ENCODE peak calls at places on chromosomes 16 and 17, in four cellular contexts. S is SK-N-SH, X is cardiac muscle cell, Q is AG10803. Y is an unnamed sample.

GRCh38 chr17:30332057-30332542 is 1.8 kb downstream of the TMIGD1 start:
- DNase-seq in S (no peak), X (no peak), Q (peak), Y (peak)

GRCh38 chr16:14351647-14352046 is 278.4 kb downstream of the PARN start:
- DNase-seq in S (no peak), X (no peak), Q (no peak), Y (no peak)

GRCh38 chr16:12062343-12063003 is 85.9 kb downstream of the SNX29 start:
- DNase-seq in S (no peak), X (no peak), Q (peak), Y (peak)

GRCh38 chr17:32258383-32259121 is 7.1 kb upstream of the RHBDL3 start:
- DNase-seq in S (no peak), X (no peak), Q (no peak), Y (peak)

GRCh38 chr16:86207350-86207749 is 303.0 kb upstream of the FOXF1 start:
- DNase-seq in S (no peak), X (no peak), Q (no peak), Y (no peak)

GRCh38 chr17:40487371-40488020 is 13.9 kb downstream of the TNS4 start:
- DNase-seq in S (no peak), X (no peak), Q (no peak), Y (no peak)

GRCh38 chr17:48541574-48542113 is 3.3 kb downstream of the HOXB2 start:
- DNase-seq in S (peak), X (peak), Q (peak), Y (peak)

GRCh38 chr17:78908426-78908825 is 5.4 kb upstream of the CEP295NL start:
- DNase-seq in S (no peak), X (no peak), Q (no peak), Y (no peak)

GRCh38 chr16:56356276-56357241 is 68.8 kb downstream of the AMFR start:
- DNase-seq in S (peak), X (peak), Q (peak), Y (peak)

DNA sequence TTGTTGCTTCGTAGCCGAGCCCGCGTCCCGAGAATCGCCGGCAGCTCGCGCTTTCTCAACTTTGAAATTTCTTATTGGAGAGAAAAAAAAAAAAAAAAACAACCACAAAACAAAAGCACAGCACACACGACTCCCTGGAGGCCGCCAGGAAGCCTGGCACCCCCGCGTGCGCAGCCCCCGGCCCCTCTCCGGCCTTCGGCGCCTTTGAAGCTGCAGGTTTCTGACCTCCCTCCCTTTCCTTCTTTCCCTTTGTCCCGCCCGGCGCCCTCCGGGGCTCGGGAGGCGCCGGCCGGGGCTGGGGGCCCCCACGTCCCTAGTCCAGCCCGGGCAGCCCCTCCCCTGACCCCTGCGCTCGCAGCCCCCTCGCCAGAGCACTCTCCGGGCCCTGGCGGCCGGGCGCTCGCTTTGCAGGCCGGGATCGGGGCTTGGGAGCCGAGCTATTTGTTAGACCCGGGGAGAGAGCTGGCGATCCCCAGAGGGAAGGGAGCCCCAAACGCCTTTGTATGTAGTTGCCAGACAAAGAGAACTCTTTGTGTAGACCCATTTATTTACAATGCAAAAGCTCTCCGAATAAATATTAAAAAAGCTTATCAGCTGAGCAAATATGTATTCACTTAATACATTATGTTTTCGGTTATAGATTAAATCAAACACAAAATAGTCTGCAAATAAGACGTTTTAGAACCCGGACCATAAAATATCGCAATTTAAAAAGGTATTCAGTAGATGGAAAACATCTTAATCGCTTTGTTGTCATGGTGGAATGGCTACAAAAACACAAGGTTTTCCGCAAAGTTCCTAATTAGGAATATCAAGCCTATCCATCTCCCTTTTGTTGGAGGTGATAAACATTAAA is 2.3 kb downstream of the BAHCC1 start:
- DNase-seq in S (peak), X (peak), Q (peak), Y (peak)
- TF ChIP-seq CTCF in S (peak), X (peak), Q (peak), Y (no peak)

GRCh38 chr16:66510711-66511614 is 39.0 kb downstream of the TK2 start:
- DNase-seq in S (no peak), X (no peak), Q (no peak), Y (no peak)

GRCh38 chr16:66512589-66513404 is 37.1 kb downstream of the TK2 start:
- DNase-seq in S (no peak), X (no peak), Q (peak), Y (peak)

GRCh38 chr16:66509576-66509975 is 40.3 kb downstream of the TK2 start:
- DNase-seq in S (no peak), X (no peak), Q (no peak), Y (no peak)

GRCh38 chr16:66510298-66510697 is 39.6 kb downstream of the TK2 start:
- DNase-seq in S (no peak), X (no peak), Q (no peak), Y (no peak)

GRCh38 chr16:66511615-66512500 is 38.1 kb downstream of the TK2 start:
- DNase-seq in S (no peak), X (no peak), Q (peak), Y (peak)
- H3K4me3 ChIP-seq in S (no peak), X (no peak), Q (no peak), Y (no peak)

DNA sequence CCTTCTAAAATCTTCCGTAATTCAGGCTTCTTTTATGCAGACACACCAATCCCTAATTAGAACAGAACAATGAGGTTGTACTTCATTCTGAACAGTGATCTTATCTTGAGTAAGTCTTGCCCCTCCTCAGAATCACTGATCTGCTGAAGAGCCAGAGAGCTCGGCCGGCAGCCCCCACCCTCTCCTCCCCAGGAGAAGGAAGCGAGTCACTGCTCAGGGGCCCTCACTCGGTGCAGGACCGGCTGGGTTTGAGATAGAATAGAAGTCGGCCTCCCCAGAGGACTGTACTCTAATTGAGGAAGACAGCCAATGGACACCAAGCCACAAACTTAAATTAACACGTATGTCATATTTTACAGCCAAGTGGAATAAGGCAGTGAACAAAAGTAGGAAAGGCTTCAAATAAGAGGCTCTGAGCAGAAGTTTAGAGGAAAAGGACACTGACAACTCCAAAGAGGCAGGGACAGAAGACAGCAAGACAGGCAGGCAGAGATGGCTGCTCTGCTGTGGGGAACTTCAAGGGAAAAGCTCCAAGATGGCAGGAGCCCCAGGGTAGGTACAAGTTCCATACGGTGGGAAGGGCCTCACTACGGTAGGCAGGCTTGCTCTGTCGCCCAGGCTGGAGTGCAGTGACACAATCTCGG is 18.6 kb downstream of the CREBBP start:
- DNase-seq in S (no peak), X (peak), Q (no peak), Y (peak)
- TF ChIP-seq CTCF in S (no peak), X (no peak), Q (no peak), Y (no peak)

DNA sequence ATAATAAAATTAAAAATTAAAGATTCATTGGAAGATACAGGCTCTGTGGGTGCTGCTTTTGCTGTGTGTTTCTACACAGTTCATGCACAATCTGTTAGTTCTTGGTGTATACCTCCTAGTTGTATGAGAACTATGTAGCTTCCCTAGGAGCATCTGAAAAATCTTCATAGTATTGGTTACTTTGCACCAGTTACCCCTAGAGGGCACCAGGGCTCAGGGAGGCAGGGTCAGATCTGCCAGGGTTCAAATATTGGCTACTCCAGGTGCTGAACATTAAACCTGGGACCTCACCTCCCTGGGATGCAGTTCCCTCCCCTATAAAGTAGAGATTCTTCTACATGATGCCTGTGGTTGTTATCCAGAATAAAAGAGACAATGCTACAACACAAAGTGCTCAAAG is 583.0 kb upstream of the CDH11 start:
- DNase-seq in S (no peak), X (peak), Q (no peak), Y (no peak)
- H3K4me3 ChIP-seq in S (no peak), X (no peak), Q (no peak), Y (no peak)

GRCh38 chr17:63120406-63120805 is 154.4 kb downstream of the TANC2 start:
- DNase-seq in S (no peak), X (no peak), Q (peak), Y (no peak)

GRCh38 chr17:63113167-63113566 is 147.1 kb downstream of the TANC2 start:
- DNase-seq in S (no peak), X (no peak), Q (no peak), Y (no peak)

GRCh38 chr17:63117431-63117830 is 151.4 kb downstream of the TANC2 start:
- DNase-seq in S (peak), X (no peak), Q (no peak), Y (no peak)

GRCh38 chr17:63116967-63117366 is 150.9 kb downstream of the TANC2 start:
- DNase-seq in S (peak), X (no peak), Q (peak), Y (peak)

GRCh38 chr17:63116228-63116627 is 150.2 kb downstream of the TANC2 start:
- DNase-seq in S (peak), X (peak), Q (no peak), Y (no peak)
- TF ChIP-seq CTCF in S (peak), X (peak), Q (no peak), Y (no peak)

GRCh38 chr16:47965439-47965838 is 190.4 kb downstream of the ABCC12 start:
- DNase-seq in S (no peak), X (no peak), Q (peak), Y (peak)

GRCh38 chr16:47970291-47970931 is 185.4 kb downstream of the ABCC12 start:
- DNase-seq in S (no peak), X (peak), Q (peak), Y (peak)

GRCh38 chr16:47967374-47967773 is 188.4 kb downstream of the ABCC12 start:
- DNase-seq in S (no peak), X (no peak), Q (no peak), Y (no peak)

GRCh38 chr16:47971225-47971624 is 184.6 kb downstream of the ABCC12 start:
- DNase-seq in S (peak), X (no peak), Q (no peak), Y (no peak)

DNA sequence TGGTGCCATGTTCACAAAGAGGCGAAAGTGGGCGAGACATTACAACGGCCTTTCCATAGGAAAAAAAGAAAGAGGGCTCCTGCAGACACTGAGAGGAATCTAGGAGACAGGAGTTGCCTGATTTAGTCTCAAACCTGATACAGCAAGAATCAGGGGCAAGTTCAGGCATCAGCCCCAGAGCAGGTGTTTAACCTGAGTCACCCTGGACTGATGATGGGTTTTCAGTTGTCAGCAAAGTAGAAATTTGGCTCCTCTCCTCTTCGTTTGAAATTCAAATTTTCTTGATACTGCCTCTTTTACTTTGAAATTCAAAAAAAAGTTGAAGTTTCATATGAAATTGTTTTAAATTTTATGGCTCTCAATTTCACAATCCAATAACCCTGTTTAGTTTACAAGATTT is 189.5 kb downstream of the ABCC12 start:
- DNase-seq in S (no peak), X (no peak), Q (no peak), Y (no peak)
- H3K4me3 ChIP-seq in S (no peak), X (no peak), Q (no peak), Y (no peak)